ENCODE peak calls at places on chromosomes 3 and 15, in nine cellular contexts. L is mammary epithelial cell, F is endothelial cell of umbilical vein, M is PC-3, Q is GM23338, B is keratinocyte, J is fibroblast of lung, D is K562, C is HepG2. T is an unnamed sample. For H3K4me1, the result is how much of the 10 kb centered on the place peaks cover.

GRCh38 chr3:181948286-181948685 is 236.6 kb downstream of the SOX2 start:
- DNase-seq in F (no peak), J (no peak), Q (peak), B (no peak), C (no peak), D (no peak), M (peak), L (peak), T (no peak)

GRCh38 chr3:78338405-78338804 is 1298.5 kb downstream of the ROBO2 start:
- DNase-seq in Q (no peak), M (no peak), D (no peak), F (no peak), J (no peak), L (no peak), C (no peak), B (no peak), T (peak)

GRCh38 chr15:29774900-29775299 is 47.4 kb downstream of the TJP1 start:
- DNase-seq in L (peak), M (peak), F (no peak), C (peak), B (peak), J (peak), D (no peak), Q (no peak), T (peak)

GRCh38 chr3:83193526-83193925 is 1432.1 kb upstream of the GBE1 start:
- DNase-seq in M (peak), F (no peak), L (no peak), J (peak), C (no peak), D (no peak), Q (no peak), B (no peak), T (no peak)

GRCh38 chr3:69451594-69451993 is 65.7 kb upstream of the FRMD4B start:
- DNase-seq in L (no peak), Q (peak), C (no peak), B (no peak), D (no peak), M (no peak), J (no peak), F (peak), T (no peak)

GRCh38 chr3:38374221-38374620 is 27.6 kb downstream of the XYLB start:
- DNase-seq in L (no peak), M (no peak), J (no peak), C (no peak), D (no peak), F (no peak), Q (no peak), B (no peak), T (no peak)

GRCh38 chr15:85009435-85009834 is 27.8 kb downstream of the PDE8A start:
- DNase-seq in D (no peak), J (no peak), L (no peak), M (no peak), Q (no peak), C (no peak), B (no peak), F (no peak), T (no peak)

GRCh38 chr3:88150371-88150770 is 612 bp downstream of the C3orf38 start:
- DNase-seq in Q (no peak), F (peak), M (no peak), C (no peak), B (no peak), L (peak), J (peak), D (no peak), T (peak)

GRCh38 chr15:77028451-77029165 is 33.7 kb downstream of the PSTPIP1 start:
- DNase-seq in L (no peak), Q (peak), M (no peak), D (no peak), J (no peak), C (no peak), B (no peak), F (no peak), T (no peak)

GRCh38 chr3:147616998-147617619 is 207.9 kb downstream of the ZIC1 start:
- DNase-seq in M (peak), C (peak), J (peak), B (no peak), F (peak), Q (peak), L (no peak), D (no peak), T (peak)

GRCh38 chr15:90463381-90463780 is 66.3 kb upstream of the CRTC3 start:
- DNase-seq in D (no peak), B (no peak), M (peak), Q (no peak), C (no peak), J (peak), L (peak), F (peak), T (no peak)

GRCh38 chr3:70281663-70282062 is 30.8 kb downstream of the MDFIC2 start:
- DNase-seq in L (no peak), F (no peak), C (no peak), M (peak), D (no peak), J (peak), B (no peak), Q (no peak), T (no peak)

GRCh38 chr3:4865714-4866113 is 113.5 kb upstream of the BHLHE40 start:
- DNase-seq in B (no peak), F (no peak), C (no peak), L (no peak), M (no peak), Q (no peak), J (no peak), D (no peak), T (peak)

GRCh38 chr15:99984491-99985243 is 251.4 kb upstream of the LYSMD4 start:
- DNase-seq in D (no peak), L (no peak), M (no peak), Q (no peak), F (no peak), J (no peak), B (no peak), C (no peak), T (no peak)

GRCh38 chr3:150741497-150742140 is 21.4 kb downstream of the SIAH2 start:
- DNase-seq in Q (no peak), B (no peak), F (no peak), D (no peak), J (peak), M (no peak), L (no peak), C (no peak), T (peak)

GRCh38 chr3:117168896-117169295 is 459.3 kb downstream of the TUSC7 start:
- DNase-seq in C (no peak), Q (no peak), L (no peak), M (no peak), B (no peak), J (no peak), D (no peak), F (no peak), T (no peak)

GRCh38 chr15:77482570-77482969 is 61.9 kb downstream of the HMG20A start:
- DNase-seq in D (no peak), F (peak), B (no peak), C (no peak), L (no peak), Q (no peak), M (peak), J (peak), T (peak)

GRCh38 chr3:120764206-120764605 is 21.7 kb downstream of the GTF2E1 start:
- DNase-seq in B (no peak), J (no peak), F (no peak), Q (no peak), C (no peak), D (no peak), M (no peak), L (no peak), T (no peak)

GRCh38 chr3:47283596-47284364 is 1.0 kb downstream of the KLHL18 start:
- DNase-seq in L (peak), M (peak), B (no peak), C (no peak), F (no peak), D (peak), J (peak), Q (peak), T (peak)

GRCh38 chr15:76904461-76905012 is 603 bp downstream of the SCAPER start:
- DNase-seq in C (peak), B (no peak), J (peak), M (peak), D (no peak), F (peak), L (peak), Q (peak), T (peak)

GRCh38 chr3:18379647-18380046 is 45.5 kb downstream of the SATB1 start:
- DNase-seq in L (no peak), B (no peak), Q (peak), M (no peak), D (no peak), F (no peak), J (no peak), C (no peak), T (no peak)

GRCh38 chr3:55682461-55682860 is 195.4 kb upstream of the WNT5A start:
- DNase-seq in Q (no peak), B (no peak), L (no peak), M (no peak), F (no peak), J (no peak), C (no peak), D (no peak), T (no peak)

GRCh38 chr3:48268936-48269551 is 28.1 kb downstream of the ZNF589 start:
- DNase-seq in L (peak), Q (no peak), J (peak), M (no peak), B (no peak), C (no peak), F (no peak), D (no peak), T (no peak)

GRCh38 chr3:55547086-55547666 is 60.1 kb upstream of the WNT5A start:
- DNase-seq in M (no peak), C (no peak), D (no peak), Q (no peak), L (no peak), F (no peak), J (no peak), B (no peak), T (peak)

GRCh38 chr3:127455541-127456450 is 134.7 kb downstream of the TPRA1 start:
- DNase-seq in B (no peak), Q (peak), C (peak), M (peak), F (peak), D (peak), L (peak), J (peak), T (peak)
- TF ChIP-seq EZH2 in B (no peak), Q (peak), C (no peak), M (no peak), F (no peak), D (no peak), L (no peak), J (no peak), T (peak)

GRCh38 chr15:89335289-89336041 is 841 bp upstream of the POLG start:
- DNase-seq in L (no peak), D (peak), J (no peak), Q (peak), C (peak), M (no peak), B (no peak), F (peak), T (no peak)

GRCh38 chr15:89334510-89335288 is at the start of gene POLG:
- DNase-seq in L (peak), J (peak), M (peak), F (peak), Q (peak), C (peak), D (peak), B (peak), T (peak)

GRCh38 chr15:89333011-89333860 is 1.4 kb downstream of the POLG start:
- DNase-seq in Q (peak), L (no peak), F (no peak), M (no peak), D (no peak), C (no peak), B (no peak), J (no peak), T (no peak)

GRCh38 chr15:89332446-89332845 is 2.2 kb downstream of the POLG start:
- DNase-seq in F (peak), M (peak), Q (peak), J (peak), C (peak), L (no peak), B (no peak), D (peak), T (peak)

DNA sequence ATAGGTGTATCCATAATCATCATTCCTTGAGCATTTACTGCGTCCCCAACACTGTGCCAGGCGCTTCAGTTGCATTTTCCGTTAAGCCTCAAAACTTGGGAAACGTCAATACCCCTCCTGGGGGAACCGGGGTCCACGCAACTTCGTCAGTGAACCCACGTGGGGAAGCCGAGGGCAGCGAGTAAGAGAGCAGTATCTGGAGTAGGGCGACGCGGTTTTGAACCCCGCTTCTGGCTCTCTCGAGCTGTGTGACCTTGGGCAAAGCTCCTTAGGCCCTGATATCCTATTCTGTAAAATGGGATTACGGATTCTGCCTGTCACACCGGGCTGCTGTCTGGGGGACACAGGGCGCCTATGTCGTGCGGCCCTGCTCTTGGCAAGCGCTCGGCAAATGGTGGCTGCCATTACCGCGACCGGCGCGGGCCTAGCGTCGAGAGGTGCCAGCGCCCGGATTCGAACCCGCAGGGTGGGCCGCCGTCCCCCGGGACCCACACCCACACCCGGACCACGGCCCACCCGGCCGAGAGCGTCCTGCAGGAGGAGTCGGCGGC is 590 bp downstream of the POLG start:
- DNase-seq in L (peak), C (no peak), B (no peak), D (no peak), Q (no peak), M (no peak), F (no peak), J (peak), T (no peak)
- H3K4me1 ChIP-seq in L (under half), C (half or more), B (under half), D (under half), Q (under half), M (under half), F (under half), J (under half), T (under half)

GRCh38 chr3:194333212-194333980 is 17.7 kb downstream of the CPN2 start:
- DNase-seq in F (peak), Q (peak), C (peak), L (peak), M (peak), B (no peak), D (peak), J (peak), T (peak)

GRCh38 chr3:194336601-194337355 is 14.3 kb downstream of the CPN2 start:
- DNase-seq in F (no peak), Q (no peak), L (no peak), D (no peak), C (no peak), M (no peak), J (no peak), B (no peak), T (no peak)

GRCh38 chr3:194332858-194333211 is 18.3 kb downstream of the CPN2 start:
- DNase-seq in D (no peak), Q (no peak), J (no peak), F (no peak), C (peak), M (no peak), B (no peak), L (no peak), T (no peak)

GRCh38 chr3:194330579-194330978 is 20.5 kb downstream of the CPN2 start:
- DNase-seq in B (peak), C (no peak), D (no peak), F (no peak), Q (no peak), M (peak), L (peak), J (peak), T (no peak)

GRCh38 chr3:194333981-194334320 is 17.2 kb downstream of the CPN2 start:
- DNase-seq in Q (no peak), F (no peak), B (no peak), C (no peak), D (no peak), M (no peak), J (no peak), L (no peak), T (no peak)
- TF ChIP-seq CTCF in Q (no peak), F (no peak), B (no peak), C (no peak), D (no peak), M (no peak), J (no peak), L (no peak), T (no peak)

GRCh38 chr3:45607790-45608189 is 13.2 kb downstream of the LIMD1 start:
- DNase-seq in L (no peak), C (no peak), Q (no peak), M (peak), D (no peak), F (no peak), B (no peak), J (peak), T (no peak)

GRCh38 chr3:45606991-45607712 is 12.6 kb downstream of the LIMD1 start:
- DNase-seq in M (peak), F (no peak), L (no peak), C (no peak), J (peak), D (no peak), Q (no peak), B (no peak), T (no peak)

GRCh38 chr3:45608885-45609284 is 14.3 kb downstream of the LIMD1 start:
- DNase-seq in J (peak), L (no peak), B (no peak), Q (no peak), C (no peak), D (no peak), M (peak), F (no peak), T (no peak)

GRCh38 chr3:45610129-45610528 is 15.6 kb downstream of the LIMD1 start:
- DNase-seq in C (no peak), B (no peak), M (no peak), J (no peak), L (no peak), Q (no peak), D (no peak), F (no peak), T (no peak)

GRCh38 chr3:45608296-45608695 is 13.7 kb downstream of the LIMD1 start:
- DNase-seq in C (no peak), Q (no peak), L (no peak), J (no peak), B (no peak), D (no peak), F (no peak), M (no peak), T (no peak)
- TF ChIP-seq EZH2 in C (no peak), Q (no peak), L (no peak), J (no peak), B (no peak), D (no peak), F (no peak), M (no peak), T (no peak)

DNA sequence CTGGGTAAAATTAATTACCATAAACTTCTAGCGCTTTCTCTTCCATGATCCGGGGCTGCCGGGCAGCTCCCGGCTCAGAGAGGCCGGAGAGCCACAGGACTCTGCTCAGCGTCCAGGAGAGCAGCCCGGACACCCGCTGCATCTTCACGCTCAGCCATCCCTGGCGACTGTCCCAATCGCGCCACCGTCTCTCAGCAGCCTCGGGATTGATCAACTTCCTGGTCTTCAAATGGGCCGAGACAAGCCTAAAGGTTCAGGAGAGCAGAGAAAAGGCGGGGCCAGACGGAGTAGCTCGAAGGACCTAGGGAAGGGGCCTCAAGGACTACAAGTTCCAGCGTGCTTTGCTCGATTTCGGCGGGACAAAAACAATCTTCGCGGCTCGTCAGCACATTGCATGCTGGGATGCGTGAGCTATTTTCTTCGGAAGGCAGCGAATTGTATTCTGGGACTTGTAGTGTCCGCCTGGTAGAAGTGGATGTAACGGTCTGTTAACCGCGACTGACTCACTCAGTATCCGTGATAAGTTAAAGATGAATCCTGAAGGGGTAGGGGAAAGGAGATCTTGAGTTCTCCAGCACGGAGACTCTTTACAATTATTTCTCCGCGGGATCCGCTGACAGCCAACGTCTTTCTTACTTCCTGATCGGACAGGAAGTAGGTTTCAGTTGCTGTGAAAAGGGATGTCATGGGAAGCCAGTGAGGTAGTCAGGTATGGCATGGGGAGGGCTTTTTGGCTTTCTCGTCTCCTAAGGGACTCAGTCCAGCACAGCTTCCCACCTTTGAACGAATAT is at the start of gene CIAO2A:
- DNase-seq in C (peak), M (peak), L (peak), D (peak), F (peak), Q (peak), B (peak), J (peak), T (peak)
- H3K4me1 ChIP-seq in C (under half), M (under half), L (under half), D (under half), F (under half), Q (under half), B (under half), J (under half), T (under half)